ENCODE peak calls at places on chromosomes 11 and 22, in eight cellular contexts. B, E, Y, L, O, K, M and S are unnamed samples.

GRCh38 chr11:33663121-33663520 is 37.5 kb downstream of the C11orf91 start:
- DNase-seq in M (no peak), L (no peak), Y (no peak), E (no peak), K (no peak), B (peak; percentile 7), O (no peak), S (no peak)

GRCh38 chr22:45105281-45105700 is 58.4 kb upstream of the NUP50 start:
- DNase-seq in B (no peak), L (no peak), E (no peak), K (no peak), Y (no peak), O (no peak), M (no peak), S (peak; percentile 91)

GRCh38 chr11:97965849-97966646 is 1054.7 kb upstream of the CNTN5 start:
- DNase-seq in Y (no peak), M (no peak), B (no peak), E (no peak), K (no peak), O (no peak), L (no peak), S (peak; percentile 87)

GRCh38 chr11:134044514-134045284 is 24.2 kb upstream of the JAM3 start:
- DNase-seq in M (no peak), B (no peak), K (no peak), E (no peak), Y (no peak), L (no peak), O (no peak), S (no peak)

GRCh38 chr22:29080061-29080975 is 7.5 kb downstream of the KREMEN1 start:
- DNase-seq in O (no peak), L (no peak), K (no peak), Y (no peak), B (no peak), E (no peak), M (no peak), S (no peak)

GRCh38 chr22:41762980-41763779 is 37.3 kb upstream of the CCDC134 start:
- DNase-seq in K (peak; percentile 57), E (peak; percentile 76), B (no peak), O (peak; percentile 20), L (peak; percentile 52), Y (peak; percentile 91), M (no peak), S (no peak)

GRCh38 chr11:44973634-44974401 is 23.1 kb upstream of the TP53I11 start:
- DNase-seq in L (no peak), M (no peak), B (no peak), O (no peak), E (no peak), Y (peak; percentile 55), K (no peak), S (no peak)

GRCh38 chr11:124612567-124613245 is 1.5 kb downstream of the PANX3 start:
- DNase-seq in B (no peak), K (no peak), E (no peak), Y (peak; percentile 40), O (no peak), M (no peak), L (no peak), S (no peak)

GRCh38 chr11:33668468-33668825 is 32.2 kb downstream of the C11orf91 start:
- DNase-seq in E (no peak), K (no peak), O (no peak), B (no peak), L (no peak), Y (no peak), M (no peak), S (no peak)

GRCh38 chr22:20844055-20845037 is 14.3 kb downstream of the PI4KA start:
- DNase-seq in B (no peak), O (no peak), K (no peak), E (no peak), L (no peak), Y (no peak), M (no peak), S (no peak)

GRCh38 chr22:39723899-39724351 is 153.4 kb downstream of the CACNA1I start:
- DNase-seq in E (no peak), O (no peak), K (no peak), B (no peak), Y (no peak), M (no peak), L (no peak), S (no peak)

GRCh38 chr11:104183572-104183971 is 19.6 kb upstream of the PDGFD start:
- DNase-seq in B (no peak), E (no peak), Y (no peak), K (no peak), O (no peak), M (no peak), L (no peak), S (no peak)

GRCh38 chr11:71467164-71467563 is 14.2 kb downstream of the NADSYN1 start:
- DNase-seq in M (no peak), K (no peak), E (no peak), B (no peak), Y (no peak), L (no peak), O (no peak), S (no peak)

GRCh38 chr11:114440971-114441810 is 1.9 kb downstream of the REXO2 start:
- DNase-seq in E (no peak), K (no peak), O (no peak), Y (no peak), B (no peak), L (no peak), M (no peak), S (no peak)

GRCh38 chr11:74025467-74026166 is 16.7 kb upstream of the UCP3 start:
- DNase-seq in E (no peak), O (no peak), L (no peak), B (no peak), K (no peak), M (no peak), Y (no peak), S (peak; percentile 65)

GRCh38 chr11:1988667-1989317 is 8.8 kb downstream of the H19 start:
- DNase-seq in L (no peak), M (no peak), K (no peak), E (no peak), O (no peak), B (peak; percentile 16), Y (no peak), S (no peak)

GRCh38 chr11:83349371-83349770 is 63.2 kb upstream of the CCDC90B start:
- DNase-seq in M (no peak), K (no peak), B (no peak), L (no peak), Y (no peak), O (no peak), E (no peak), S (no peak)

GRCh38 chr11:100756556-100756955 is 69.5 kb downstream of the ARHGAP42 start:
- DNase-seq in B (no peak), Y (no peak), K (no peak), E (no peak), O (no peak), M (no peak), L (no peak), S (no peak)

GRCh38 chr11:44627911-44628729 is 62.7 kb downstream of the CD82 start:
- DNase-seq in O (no peak), E (peak; percentile 23), L (no peak), Y (no peak), B (peak; percentile 80), K (no peak), M (no peak), S (peak; percentile 25)

GRCh38 chr11:1743587-1744136 is 6.7 kb downstream of the IFITM10 start:
- DNase-seq in L (no peak), B (no peak), Y (no peak), K (no peak), M (no peak), E (no peak), O (no peak), S (no peak)

GRCh38 chr11:63906087-63906486 is 10.9 kb downstream of the RCOR2 start:
- DNase-seq in L (no peak), B (no peak), M (no peak), Y (no peak), K (no peak), O (no peak), E (peak; percentile 54), S (no peak)

GRCh38 chr11:92707173-92707619 is 262.3 kb upstream of the MTNR1B start:
- DNase-seq in O (no peak), K (no peak), Y (peak; percentile 14), E (no peak), B (no peak), M (no peak), L (no peak), S (peak; percentile 3)

GRCh38 chr11:119410501-119410900 is 12.5 kb downstream of the THY1 start:
- DNase-seq in E (no peak), B (no peak), K (no peak), L (no peak), M (no peak), Y (no peak), O (no peak), S (no peak)

GRCh38 chr11:606245-606644 is 9.5 kb downstream of the IRF7 start:
- DNase-seq in E (no peak), L (no peak), O (no peak), B (no peak), M (no peak), Y (no peak), K (no peak), S (no peak)

GRCh38 chr11:133040289-133040893 is 491.9 kb downstream of the OPCML start:
- DNase-seq in L (no peak), M (no peak), O (no peak), Y (no peak), E (no peak), B (no peak), K (no peak), S (no peak)

GRCh38 chr11:115739878-115740277 is 235.7 kb upstream of the CADM1 start:
- DNase-seq in M (no peak), O (no peak), E (no peak), Y (no peak), L (no peak), B (no peak), K (no peak), S (no peak)

GRCh38 chr11:14380947-14381555 is 22.1 kb upstream of the RRAS2 start:
- DNase-seq in E (peak; percentile 86), Y (peak; percentile 79), B (peak; percentile 76), M (no peak), O (peak; percentile 51), L (peak; percentile 68), K (peak; percentile 62), S (no peak)

GRCh38 chr11:126601136-126601535 is 245.7 kb downstream of the ST3GAL4 start:
- DNase-seq in L (no peak), K (no peak), O (no peak), B (no peak), E (peak; percentile 29), Y (no peak), M (no peak), S (no peak)

GRCh38 chr22:19767427-19768380 is 7.1 kb downstream of the TBX1 start:
- DNase-seq in Y (no peak), B (no peak), L (no peak), M (no peak), O (no peak), K (no peak), E (peak; percentile 95), S (no peak)

GRCh38 chr11:74043450-74043849 is 34.6 kb upstream of the UCP3 start:
- DNase-seq in E (no peak), M (no peak), L (no peak), Y (no peak), B (no peak), K (no peak), O (no peak), S (no peak)

GRCh38 chr11:68550485-68550817 is 89.9 kb downstream of the PPP6R3 start:
- DNase-seq in B (no peak), E (no peak), O (no peak), K (peak; percentile 49), Y (no peak), L (peak; percentile 38), M (no peak), S (no peak)

GRCh38 chr22:22687638-22688500 is 43.5 kb downstream of the GGTLC2 start:
- DNase-seq in Y (peak; percentile 67), B (no peak), E (peak; percentile 59), L (peak; percentile 24), O (no peak), K (peak; percentile 23), M (no peak), S (peak; percentile 38)

GRCh38 chr11:57781529-57781943 is 19.9 kb downstream of the CTNND1 start:
- DNase-seq in O (no peak), M (no peak), Y (peak; percentile 47), K (no peak), B (no peak), L (no peak), E (peak; percentile 64), S (no peak)

GRCh38 chr11:73313652-73314051 is 5.6 kb downstream of the ARHGEF17 start:
- DNase-seq in K (no peak), M (no peak), L (no peak), B (no peak), O (no peak), Y (no peak), E (no peak), S (no peak)